ENCODE peak calls at places on chromosomes 1 and 21, in six cellular contexts. B, N, Z, R, A and O are unnamed samples.

GRCh38 chr1:221044538-221044937 is 165.3 kb downstream of the HLX start:
- DNase-seq in A (no peak), B (no peak), N (no peak), Z (no peak), R (no peak), O (no peak)

GRCh38 chr21:45545691-45546531 is 3.7 kb upstream of the SLC19A1 start:
- DNase-seq in A (no peak), Z (no peak), N (no peak), B (no peak), R (no peak), O (no peak)

GRCh38 chr1:148372731-148373130 is 110.4 kb downstream of the PPIAL4G start:
- DNase-seq in B (no peak), Z (peak; percentile 60), A (no peak), N (no peak), R (no peak), O (no peak)

GRCh38 chr1:180791806-180792205 is 120.9 kb upstream of the KIAA1614 start:
- DNase-seq in N (no peak), Z (peak; percentile 11), A (no peak), R (no peak), B (no peak), O (no peak)

GRCh38 chr1:232950919-232951579 is 638 bp downstream of the NTPCR start:
- DNase-seq in B (peak; percentile 42), R (no peak), A (no peak), Z (peak; percentile 24), N (no peak), O (no peak)

GRCh38 chr1:211352465-211352864 is 25.8 kb downstream of the TRAF5 start:
- DNase-seq in R (no peak), Z (no peak), N (no peak), A (no peak), B (no peak), O (no peak)

GRCh38 chr21:42486551-42486950 is 9.5 kb downstream of the RSPH1 start:
- DNase-seq in N (no peak), B (no peak), R (no peak), A (no peak), Z (no peak), O (no peak)

GRCh38 chr1:63557365-63557987 is 34.2 kb downstream of the EFCAB7 start:
- DNase-seq in Z (peak; percentile 37), B (peak; percentile 35), N (no peak), R (no peak), A (peak; percentile 20), O (no peak)

GRCh38 chr1:232872738-232873137 is 67.5 kb downstream of the MAP10 start:
- DNase-seq in N (no peak), R (no peak), Z (no peak), B (peak; percentile 32), A (no peak), O (no peak)

GRCh38 chr1:205504311-205505075 is at the start of gene CDK18:
- DNase-seq in B (peak; percentile 83), R (peak; percentile 92), A (peak; percentile 87), N (peak; percentile 90), Z (peak; percentile 50), O (peak; percentile 89)

GRCh38 chr1:238485062-238485905 is 594.6 kb upstream of the ZP4 start:
- DNase-seq in R (no peak), B (peak; percentile 14), N (no peak), Z (peak; percentile 75), A (no peak), O (no peak)

GRCh38 chr1:183996396-183996795 is 41.1 kb downstream of the COLGALT2 start:
- DNase-seq in R (no peak), B (peak; percentile 66), Z (no peak), N (no peak), A (no peak), O (no peak)

GRCh38 chr1:229148041-229148671 is 122.8 kb upstream of the RAB4A start:
- DNase-seq in Z (no peak), A (no peak), B (peak; percentile 75), R (peak; percentile 63), N (peak; percentile 57), O (no peak)

GRCh38 chr1:151846062-151846568 is 6.5 kb upstream of the C2CD4D start:
- DNase-seq in N (no peak), R (no peak), B (peak; percentile 72), A (no peak), Z (peak; percentile 45), O (peak; percentile 24)

GRCh38 chr1:235588916-235589515 is 60.6 kb downstream of the GNG4 start:
- DNase-seq in A (no peak), B (peak; percentile 22), Z (peak; percentile 74), N (no peak), R (no peak), O (no peak)

GRCh38 chr1:15603050-15603965 is 13.9 kb upstream of the DDI2 start:
- DNase-seq in N (peak; percentile 99), Z (peak; percentile 97), A (peak; percentile 97), B (peak; percentile 97), R (peak; percentile 99), O (peak; percentile 99)

GRCh38 chr1:212503714-212504113 is 71.0 kb downstream of the NENF start:
- DNase-seq in A (no peak), Z (no peak), N (no peak), R (no peak), B (no peak), O (no peak)

GRCh38 chr1:23451452-23451851 is 26.9 kb upstream of the TCEA3 start:
- DNase-seq in Z (peak; percentile 44), N (no peak), R (no peak), B (no peak), A (no peak), O (no peak)

GRCh38 chr21:25383545-25383944 is 223.7 kb downstream of the MRPL39 start:
- DNase-seq in Z (no peak), N (no peak), A (no peak), R (no peak), B (no peak), O (no peak)

GRCh38 chr1:227072991-227073390 is 132.9 kb downstream of the COQ8A start:
- DNase-seq in Z (no peak), A (no peak), N (no peak), B (no peak), R (no peak), O (no peak)

GRCh38 chr1:3355894-3356826 is 98.3 kb upstream of the ARHGEF16 start:
- DNase-seq in N (no peak), Z (no peak), A (no peak), B (no peak), R (no peak), O (no peak)

GRCh38 chr1:199399996-199400714 is 627.4 kb upstream of the NR5A2 start:
- DNase-seq in B (no peak), Z (no peak), N (no peak), A (no peak), R (no peak), O (no peak)

GRCh38 chr1:93716974-93717373 is 35.3 kb upstream of the BCAR3 start:
- DNase-seq in B (no peak), R (no peak), Z (peak; percentile 69), A (no peak), N (no peak), O (no peak)

GRCh38 chr21:26965567-26966359 is 1.1 kb downstream of the ADAMTS5 start:
- DNase-seq in N (peak; percentile 78), R (peak; percentile 57), A (peak; percentile 6), Z (no peak), B (peak; percentile 83), O (peak; percentile 84)

GRCh38 chr1:183821309-183822080 is 16.6 kb downstream of the RGL1 start:
- DNase-seq in A (no peak), N (no peak), B (no peak), Z (peak; percentile 25), R (no peak), O (no peak)

GRCh38 chr1:38896169-38896568 is 14.8 kb upstream of the GJA9 start:
- DNase-seq in A (no peak), B (no peak), N (no peak), Z (no peak), R (no peak), O (no peak)

GRCh38 chr1:194252189-194252588 is 1065.8 kb upstream of the B3GALT2 start:
- DNase-seq in B (no peak), A (no peak), R (no peak), N (no peak), Z (no peak), O (no peak)

GRCh38 chr21:39136711-39137110 is 46.5 kb downstream of the PSMG1 start:
- DNase-seq in A (no peak), R (no peak), Z (peak; percentile 89), N (no peak), B (peak; percentile 33), O (no peak)

GRCh38 chr1:120178799-120179419 is 2.6 kb upstream of the SEC22B start:
- DNase-seq in B (peak; percentile 4), N (no peak), R (no peak), A (peak; percentile 20), Z (peak; percentile 3), O (no peak)

GRCh38 chr1:200030791-200031190 is 3.3 kb downstream of the NR5A2 start:
- DNase-seq in R (no peak), A (no peak), N (no peak), Z (no peak), B (no peak), O (no peak)

GRCh38 chr1:161119379-161120061 is 1.6 kb downstream of the NIT1 start:
- DNase-seq in Z (peak; percentile 55), N (no peak), R (no peak), A (no peak), B (peak; percentile 72), O (peak; percentile 73)

GRCh38 chr1:208238710-208239517 is 5.3 kb downstream of the PLXNA2 start:
- DNase-seq in B (peak; percentile 79), A (peak; percentile 45), N (no peak), R (no peak), Z (peak; percentile 61), O (no peak)